ENCODE peak calls at places on chromosomes 3 and 15, in nine cellular contexts. P, A, D, T, H, Q, R, G and Y are unnamed samples. For H3K4me1, the result is how much of the 10 kb centered on the place peaks cover.

GRCh38 chr3:171172070-171172469 is 145.6 kb upstream of the SLC2A2 start:
- DNase-seq in P (no peak), A (no peak), D (no peak), T (no peak), H (no peak), Q (no peak), R (peak), G (no peak), Y (no peak)

GRCh38 chr3:123833398-123833785 is 50.7 kb downstream of the MYLK start:
- DNase-seq in P (peak), A (no peak), D (no peak), T (no peak), H (no peak), Q (no peak), R (no peak), G (no peak), Y (no peak)

GRCh38 chr3:142904639-142905441 is 16.0 kb upstream of the PCOLCE2 start:
- DNase-seq in P (peak), A (no peak), D (peak), T (no peak), H (no peak), Q (peak), R (peak), G (no peak), Y (no peak)

GRCh38 chr3:138469869-138470268 is 35.5 kb downstream of the ESYT3 start:
- DNase-seq in P (no peak), A (no peak), D (no peak), T (no peak), H (no peak), Q (no peak), R (no peak), G (no peak), Y (no peak)

GRCh38 chr3:195591852-195592251 is 8.1 kb upstream of the APOD start:
- DNase-seq in P (no peak), A (peak), D (no peak), T (no peak), H (no peak), Q (no peak), R (no peak), G (no peak), Y (no peak)

GRCh38 chr3:183434992-183435391 is 6.6 kb upstream of the MCF2L2 start:
- DNase-seq in P (no peak), A (no peak), D (no peak), T (no peak), H (no peak), Q (no peak), R (no peak), G (no peak), Y (no peak)

GRCh38 chr3:33385423-33385822 is 54.8 kb downstream of the UBP1 start:
- DNase-seq in P (no peak), A (no peak), D (no peak), T (no peak), H (peak), Q (no peak), R (peak), G (peak), Y (no peak)

GRCh38 chr3:118128886-118129285 is 905.8 kb downstream of the IGSF11 start:
- DNase-seq in P (peak), A (no peak), D (no peak), T (no peak), H (no peak), Q (peak), R (no peak), G (peak), Y (no peak)

GRCh38 chr3:24060055-24060454 is 115.0 kb downstream of the NR1D2 start:
- DNase-seq in P (peak), A (no peak), D (peak), T (no peak), H (no peak), Q (peak), R (no peak), G (peak), Y (no peak)

GRCh38 chr15:66679043-66679656 is 22.9 kb upstream of the SMAD6 start:
- DNase-seq in P (peak), A (no peak), D (no peak), T (no peak), H (no peak), Q (no peak), R (no peak), G (peak), Y (no peak)

DNA sequence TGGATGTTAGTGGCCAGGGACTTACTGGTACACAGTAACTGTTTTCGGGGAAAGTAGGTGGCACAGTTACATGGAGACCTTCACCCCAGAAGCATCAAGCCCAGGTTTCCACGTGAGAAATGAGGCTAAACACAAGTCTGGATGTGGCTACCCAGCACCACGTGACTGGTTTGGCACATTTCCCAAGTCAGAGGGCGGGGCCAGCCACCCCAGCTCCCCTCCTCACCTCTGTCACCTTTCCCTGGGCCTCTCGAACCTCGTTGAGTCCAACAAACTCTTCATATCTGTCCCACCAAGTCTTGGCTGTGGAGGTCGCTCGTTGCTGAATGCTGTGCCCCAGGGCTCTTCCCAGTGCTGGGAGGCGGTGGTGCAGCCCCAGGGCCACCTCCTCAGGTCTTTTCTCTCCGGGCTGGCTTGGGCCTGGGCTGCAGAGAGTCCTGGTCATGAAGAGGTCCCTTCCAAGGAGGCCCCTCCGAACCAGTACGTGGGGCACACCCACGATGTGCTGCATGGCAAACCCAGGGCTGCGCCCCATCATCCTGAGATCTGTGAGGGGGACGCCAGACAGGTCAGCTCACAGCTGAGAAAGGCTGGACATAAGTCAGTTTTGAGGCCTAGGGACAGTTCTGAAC is 4.8 kb upstream of the PLXNB1 start:
- DNase-seq in P (no peak), A (no peak), D (no peak), T (no peak), H (no peak), Q (no peak), R (no peak), G (no peak), Y (no peak)
- H3K4me1 ChIP-seq in P (under half), A (under half), D (under half), T (under half), H (under half), Q (under half), R (half or more), G (under half), Y (under half)

GRCh38 chr3:99551520-99551919 is 86.9 kb upstream of the COL8A1 start:
- DNase-seq in P (no peak), A (no peak), D (no peak), T (no peak), H (no peak), Q (no peak), R (no peak), G (no peak), Y (no peak)
- TF ChIP-seq CTCF in P (no peak), A (no peak), D (peak), T (no peak), H (no peak), Q (peak), R (peak), G (no peak), Y (peak)

DNA sequence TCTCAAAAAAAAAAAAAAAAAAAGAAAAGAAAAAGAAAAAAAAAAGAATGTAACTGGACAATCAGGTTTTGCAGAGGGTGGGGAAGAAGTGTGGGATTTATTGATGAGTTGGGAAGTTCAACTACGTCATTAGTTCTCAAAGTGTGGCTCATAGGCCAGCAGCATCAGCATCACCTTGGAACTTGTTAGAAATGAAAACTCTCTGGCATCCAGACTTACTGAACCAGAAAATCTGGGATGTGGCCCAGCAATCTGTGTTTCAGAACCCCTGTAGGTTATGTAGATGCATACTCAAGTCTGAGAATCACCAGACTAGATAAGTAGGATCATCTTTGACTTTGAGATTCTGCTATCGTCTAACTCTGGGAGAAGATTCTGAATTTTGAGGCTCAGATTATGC is 45.8 kb upstream of the ETV5 start:
- DNase-seq in P (no peak), A (no peak), D (no peak), T (no peak), H (no peak), Q (no peak), R (no peak), G (no peak), Y (no peak)
- H3K4me1 ChIP-seq in P (under half), A (under half), D (under half), T (under half), H (under half), Q (under half), R (under half), G (under half), Y (under half)

GRCh38 chr3:65953301-65953812 is 85.4 kb downstream of the MAGI1 start:
- DNase-seq in P (no peak), A (no peak), D (peak), T (peak), H (no peak), Q (peak), R (no peak), G (no peak), Y (no peak)
- TF ChIP-seq CTCF in P (no peak), A (no peak), D (no peak), T (no peak), H (no peak), Q (no peak), R (no peak), G (no peak), Y (no peak)

DNA sequence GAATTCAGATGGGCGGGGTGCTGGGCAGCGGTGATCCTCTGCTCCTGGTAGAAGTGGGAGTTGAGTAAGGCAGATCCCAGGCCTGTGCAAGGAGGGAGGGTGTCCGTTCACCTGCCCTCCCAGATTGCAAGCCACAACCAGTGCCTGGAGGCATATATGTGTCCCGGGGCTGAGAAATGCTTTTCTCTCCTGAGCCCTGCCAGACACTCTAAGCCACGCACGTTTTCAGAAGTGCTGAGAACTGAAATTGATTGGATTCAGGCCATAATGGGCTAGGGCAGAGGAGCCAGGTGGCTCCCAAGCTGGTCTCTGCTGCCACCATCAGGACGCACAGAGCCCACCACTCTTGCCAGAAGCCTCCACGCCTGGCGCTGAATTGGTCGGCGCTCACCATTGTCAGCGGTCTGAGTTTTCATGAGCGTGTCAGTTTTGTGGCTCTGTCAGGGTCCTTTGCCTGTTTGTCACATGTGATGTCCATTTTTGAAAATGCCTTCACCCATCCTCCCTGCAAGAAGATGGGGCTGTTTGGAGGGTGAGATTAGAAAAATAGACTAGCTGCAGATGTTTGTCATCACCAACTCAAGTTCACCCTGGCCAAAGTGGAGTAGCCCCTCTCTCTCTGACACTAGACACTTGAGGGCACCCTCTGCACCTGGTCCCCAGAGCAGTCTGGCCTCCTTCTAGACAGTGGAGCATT is 15.4 kb upstream of the BFSP2 start:
- DNase-seq in P (peak), A (peak), D (peak), T (peak), H (peak), Q (peak), R (peak), G (peak), Y (peak)
- H3K4me1 ChIP-seq in P (under half), A (under half), D (under half), T (under half), H (under half), Q (under half), R (under half), G (under half), Y (under half)